ENCODE peak calls at places on chromosomes 5 and 9, in ten cellular contexts. A is HFF-Myc, J is glutamatergic neuron, C is MCF 10A, X is fibroblast of pulmonary artery, P is dorsolateral prefrontal cortex, U is omental fat pad, Z is uterus, I is AG04449, Q is GM10248. T is an unnamed sample.

GRCh38 chr9:138052635-138053320 is 175.2 kb downstream of the CACNA1B start:
- DNase-seq in Q (no peak), P (no peak), C (no peak), A (no peak), X (no peak), Z (no peak), U (no peak), J (no peak), I (no peak), T (no peak)

GRCh38 chr5:125401724-125402622 is 655.5 kb upstream of the ZNF608 start:
- DNase-seq in I (no peak), Z (no peak), Q (no peak), P (no peak), X (peak; percentile 20), A (no peak), C (peak; percentile 80), J (no peak), U (no peak), T (no peak)

GRCh38 chr9:91727316-91727861 is 222.6 kb downstream of the ROR2 start:
- DNase-seq in I (no peak), U (no peak), P (no peak), J (no peak), X (peak; percentile 57), A (no peak), C (peak; percentile 62), Q (peak; percentile 78), Z (no peak), T (peak; percentile 81)

GRCh38 chr5:32865475-32865874 is 154.4 kb downstream of the NPR3 start:
- DNase-seq in C (no peak), I (no peak), Z (no peak), X (no peak), U (no peak), A (peak; percentile 67), Q (no peak), P (no peak), J (no peak), T (no peak)

GRCh38 chr5:54673523-54674225 is 156.1 kb downstream of the SNX18 start:
- DNase-seq in I (no peak), C (no peak), U (no peak), Z (no peak), A (no peak), Q (no peak), X (peak; percentile 81), J (no peak), P (no peak), T (no peak)

GRCh38 chr9:114919611-114920010 is 10.8 kb downstream of the TNFSF8 start:
- DNase-seq in P (no peak), C (no peak), J (no peak), X (no peak), U (no peak), Q (no peak), I (no peak), A (no peak), Z (no peak), T (no peak)

GRCh38 chr9:89731262-89731980 is 126.6 kb downstream of the GADD45G start:
- DNase-seq in Q (no peak), C (no peak), P (no peak), Z (no peak), A (no peak), I (no peak), X (no peak), U (no peak), J (no peak), T (no peak)

GRCh38 chr5:116088062-116088461 is 3.2 kb downstream of the COMMD10 start:
- DNase-seq in C (peak; percentile 25), J (no peak), Z (no peak), I (no peak), P (no peak), Q (no peak), U (no peak), A (no peak), X (no peak), T (no peak)

GRCh38 chr9:36884721-36885120 is 149.3 kb downstream of the PAX5 start:
- DNase-seq in I (no peak), Z (no peak), C (no peak), Q (no peak), X (no peak), J (no peak), A (no peak), U (no peak), P (no peak), T (no peak)

GRCh38 chr9:114163517-114163924 is 8.2 kb downstream of the COL27A1 start:
- DNase-seq in Z (peak; percentile 69), X (peak; percentile 50), I (no peak), U (no peak), C (peak; percentile 30), A (no peak), Q (no peak), J (peak; percentile 48), P (no peak), T (no peak)

GRCh38 chr9:133853331-133853730 is 115.2 kb upstream of the SARDH start:
- DNase-seq in I (no peak), J (no peak), C (no peak), P (no peak), Z (no peak), U (no peak), A (no peak), Q (no peak), X (no peak), T (no peak)

GRCh38 chr9:2967779-2968178 is 123.9 kb upstream of the PUM3 start:
- DNase-seq in J (no peak), A (no peak), P (no peak), Z (no peak), X (no peak), U (no peak), C (no peak), I (no peak), Q (no peak), T (no peak)

GRCh38 chr5:85266692-85267091 is 882.0 kb upstream of the EDIL3 start:
- DNase-seq in I (no peak), Z (no peak), P (no peak), U (no peak), J (no peak), C (no peak), Q (no peak), X (no peak), A (no peak), T (no peak)

GRCh38 chr5:151617841-151618710 is 26.9 kb upstream of the FAT2 start:
- DNase-seq in I (no peak), Q (no peak), P (no peak), Z (no peak), A (no peak), X (no peak), C (peak; percentile 47), U (no peak), J (no peak), T (no peak)

GRCh38 chr5:149735066-149735465 is 5.0 kb downstream of the PPARGC1B start:
- DNase-seq in Z (no peak), Q (no peak), C (peak; percentile 44), X (peak; percentile 22), A (no peak), P (no peak), J (no peak), I (no peak), U (no peak), T (no peak)

GRCh38 chr5:113448224-113448623 is 13.4 kb upstream of the TSSK1B start:
- DNase-seq in P (no peak), U (no peak), I (no peak), A (no peak), X (no peak), Z (no peak), C (no peak), J (no peak), Q (no peak), T (no peak)
- TF ChIP-seq CTCF in P (no peak), U (no peak), I (no peak), A (no peak), X (no peak), Z (no peak), C (no peak), J (no peak), Q (no peak), T (no peak)

DNA sequence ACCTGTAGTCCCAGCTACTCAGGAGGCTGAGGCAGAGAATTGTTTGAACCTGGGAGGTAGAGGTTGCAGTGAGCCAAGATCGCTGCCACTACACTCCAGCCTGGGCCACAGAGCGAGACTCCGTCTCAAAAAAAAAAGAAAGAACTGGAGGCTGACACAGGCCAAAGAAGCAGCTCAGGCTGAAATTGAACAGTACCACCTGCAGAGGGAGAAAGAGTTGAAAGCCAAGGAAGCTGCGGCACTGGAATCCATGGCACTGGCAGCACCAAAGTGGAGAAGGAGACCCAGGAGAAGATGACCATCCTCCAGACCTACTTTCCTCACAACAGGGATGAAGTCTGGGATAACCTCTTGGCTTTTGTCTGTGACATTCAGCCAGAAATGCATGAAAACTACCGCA is 11.3 kb upstream of the TMEM141 start:
- DNase-seq in X (no peak), A (no peak), I (no peak), P (no peak), Q (no peak), U (no peak), C (no peak), Z (no peak), J (no peak), T (no peak)
- TF ChIP-seq CTCF in X (peak; percentile 11), A (no peak), I (peak; percentile 1), P (no peak), Q (no peak), U (no peak), C (no peak), Z (no peak), J (no peak), T (no peak)

GRCh38 chr5:95959051-95959963 is 2.3 kb downstream of the ELL2 start:
- DNase-seq in X (peak; percentile 35), Z (no peak), C (peak; percentile 18), P (no peak), U (no peak), Q (no peak), A (no peak), J (peak; percentile 17), I (no peak), T (no peak)
- TF ChIP-seq CTCF in X (no peak), Z (no peak), C (no peak), P (no peak), U (no peak), Q (peak; percentile 18), A (no peak), J (no peak), I (no peak), T (no peak)

DNA sequence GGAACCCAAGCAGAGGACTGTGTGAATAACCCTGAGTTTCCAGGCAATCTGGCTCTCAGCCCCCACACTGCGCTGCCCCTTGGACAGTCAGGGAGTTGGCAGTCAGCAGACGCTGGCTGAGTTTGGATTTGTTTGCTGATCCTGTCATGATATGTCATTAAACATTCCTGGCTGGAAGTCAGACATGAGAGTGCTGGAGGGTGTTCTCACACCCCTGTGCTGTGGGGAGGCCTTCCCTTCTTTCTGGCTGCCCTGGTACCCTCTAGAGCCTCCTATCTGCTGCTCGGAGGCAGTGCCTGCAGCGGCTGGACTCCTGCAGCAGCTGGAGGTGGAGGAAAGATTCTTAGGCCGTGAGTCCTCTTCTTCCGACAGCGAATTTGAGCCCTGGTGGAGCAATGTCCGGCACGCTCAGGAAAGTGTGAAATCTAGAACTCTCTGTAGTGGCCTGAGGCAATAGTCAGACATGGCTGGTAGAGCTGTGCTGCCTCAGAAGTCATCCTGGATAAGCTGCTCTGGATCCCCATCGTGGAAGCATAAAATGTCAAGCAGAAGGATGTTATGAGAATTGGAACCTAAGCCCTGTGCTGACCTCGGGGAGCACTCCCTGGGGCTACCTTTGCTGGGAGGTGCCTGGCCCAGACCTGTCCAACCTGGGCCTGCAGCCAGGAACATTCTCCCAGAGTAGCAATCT is 72.0 kb downstream of the PDE8B start:
- DNase-seq in C (peak; percentile 84), Q (no peak), X (peak; percentile 31), I (no peak), J (no peak), U (no peak), A (no peak), P (no peak), Z (peak; percentile 45), T (no peak)
- TF ChIP-seq CTCF in C (peak; percentile 12), Q (no peak), X (peak; percentile 10), I (no peak), J (no peak), U (no peak), A (peak; percentile 12), P (no peak), Z (peak; percentile 25), T (no peak)